ENCODE peak calls at places on chromosome 4, in seven cellular contexts. W is lower lobe of right lung, C is coronary artery, Y is nucleus accumbens, B is astrocyte of the hippocampus, J is GM23248, K is SK-N-MC. Z is an unnamed sample.

GRCh38 chr4:9999956-10000551 is 21.2 kb downstream of the SLC2A9 start:
- DNase-seq in J (no peak), W (no peak), Y (no peak), K (no peak), B (no peak), C (no peak), Z (no peak)

GRCh38 chr4:53847935-53848334 is 216.5 kb downstream of the CHIC2 start:
- DNase-seq in W (no peak), K (no peak), B (no peak), Y (no peak), C (no peak), J (no peak), Z (no peak)

GRCh38 chr4:4574792-4575191 is 32.9 kb upstream of the STX18 start:
- DNase-seq in W (peak), K (no peak), B (peak), Y (peak), C (no peak), J (peak), Z (peak)

GRCh38 chr4:5979981-5980380 is 38.2 kb downstream of the C4orf50 start:
- DNase-seq in Y (no peak), B (peak), K (no peak), C (peak), W (no peak), J (peak), Z (no peak)

GRCh38 chr4:115090483-115091075 is 22.8 kb downstream of the NDST4 start:
- DNase-seq in W (no peak), C (no peak), Y (no peak), B (peak), J (peak), K (no peak), Z (peak)

GRCh38 chr4:3615386-3616286 is 83.4 kb upstream of the LRPAP1 start:
- DNase-seq in W (no peak), J (no peak), Y (no peak), C (no peak), B (no peak), K (no peak), Z (no peak)

GRCh38 chr4:73335717-73336116 is 68.4 kb upstream of the ALB start:
- DNase-seq in K (no peak), W (no peak), Y (no peak), C (no peak), B (no peak), J (no peak), Z (no peak)

GRCh38 chr4:155742310-155743015 is 16.4 kb upstream of the GUCY1B1 start:
- DNase-seq in C (no peak), W (no peak), B (no peak), Y (no peak), K (no peak), J (no peak), Z (no peak)

GRCh38 chr4:83677656-83678055 is 141.7 kb downstream of the GPAT3 start:
- DNase-seq in Y (no peak), J (peak), W (no peak), K (no peak), C (no peak), B (no peak), Z (peak)

GRCh38 chr4:145819246-145820181 is 119.1 kb downstream of the ZNF827 start:
- DNase-seq in B (no peak), J (no peak), K (no peak), C (no peak), Y (peak), W (no peak), Z (no peak)

GRCh38 chr4:67288964-67289363 is 256.3 kb downstream of the CENPC start:
- DNase-seq in Y (no peak), K (no peak), B (peak), C (no peak), W (no peak), J (no peak), Z (peak)

GRCh38 chr4:175767130-175767529 is 44.9 kb downstream of the GPM6A start:
- DNase-seq in C (no peak), Y (no peak), W (no peak), K (no peak), B (no peak), J (no peak), Z (no peak)

GRCh38 chr4:77385124-77385969 is 220.3 kb upstream of the CXCL13 start:
- DNase-seq in J (peak), Y (peak), C (no peak), B (peak), W (no peak), K (peak), Z (peak)

GRCh38 chr4:113411496-113411938 is 350.0 kb downstream of the CAMK2D start:
- DNase-seq in K (peak), C (no peak), B (peak), W (no peak), Y (no peak), J (peak), Z (peak)

GRCh38 chr4:3836802-3837601 is 70.8 kb downstream of the ADRA2C start:
- DNase-seq in Y (no peak), J (peak), K (no peak), B (no peak), W (peak), C (no peak), Z (no peak)

GRCh38 chr4:95949136-95949765 is 109.4 kb downstream of the PDHA2 start:
- DNase-seq in K (no peak), W (no peak), B (no peak), Y (no peak), J (no peak), C (no peak), Z (no peak)

GRCh38 chr4:2761035-2761923 is 5.1 kb upstream of the TNIP2 start:
- DNase-seq in J (no peak), Y (no peak), K (no peak), B (no peak), W (peak), C (peak), Z (no peak)

GRCh38 chr4:139297001-139297410 is 4.3 kb upstream of the NAA15 start:
- DNase-seq in K (no peak), B (peak), C (no peak), Y (no peak), W (no peak), J (peak), Z (no peak)

GRCh38 chr4:163693776-163694175 is 199.3 kb downstream of the TMA16 start:
- DNase-seq in J (peak), Y (no peak), C (no peak), K (no peak), B (peak), W (no peak), Z (no peak)

GRCh38 chr4:76339364-76339763 is 32.8 kb downstream of the STBD1 start:
- DNase-seq in W (no peak), B (no peak), Y (no peak), C (no peak), J (peak), K (no peak), Z (no peak)

GRCh38 chr4:18042754-18043153 is 21.2 kb upstream of the LCORL start:
- DNase-seq in Y (no peak), C (no peak), K (no peak), J (no peak), B (peak), W (no peak), Z (no peak)

GRCh38 chr4:6250235-6250983 is 19.2 kb upstream of the WFS1 start:
- DNase-seq in J (peak), C (no peak), K (peak), B (peak), Y (no peak), W (no peak), Z (peak)

GRCh38 chr4:37066149-37066548 is 178.4 kb upstream of the NWD2 start:
- DNase-seq in C (no peak), K (no peak), B (no peak), W (no peak), J (no peak), Y (no peak), Z (no peak)